ENCODE peak calls at places on chromosomes 2 and 18, in eight cellular contexts. X, H, F, D, O, V, N and S are unnamed samples.

GRCh38 chr2:173828189-173829157 is 136.7 kb downstream of the SP3 start:
- DNase-seq in N (no peak), O (peak; percentile 7), H (no peak), F (no peak), V (no peak), X (no peak), D (peak; percentile 39), S (no peak)

GRCh38 chr2:211875488-211875887 is 663.1 kb downstream of the ERBB4 start:
- DNase-seq in O (no peak), F (no peak), X (no peak), N (no peak), H (no peak), V (no peak), D (no peak), S (peak; percentile 29)

GRCh38 chr18:45954070-45954712 is 12.9 kb downstream of the EPG5 start:
- DNase-seq in O (peak; percentile 96), H (no peak), X (no peak), D (no peak), N (no peak), F (no peak), V (no peak), S (peak; percentile 82)

GRCh38 chr18:48997985-48998831 is 47.4 kb upstream of the SMAD7 start:
- DNase-seq in V (no peak), O (peak; percentile 99), X (peak; percentile 86), H (no peak), F (peak; percentile 97), N (no peak), D (no peak), S (peak; percentile 98)

GRCh38 chr2:157184161-157184910 is 73.2 kb upstream of the GALNT5 start:
- DNase-seq in V (no peak), O (peak; percentile 46), N (no peak), X (no peak), D (no peak), F (no peak), H (no peak), S (no peak)

GRCh38 chr18:21602302-21602592 is 1.7 kb upstream of the ESCO1 start:
- DNase-seq in O (no peak), F (no peak), N (no peak), V (no peak), X (no peak), D (no peak), H (no peak), S (no peak)

GRCh38 chr2:41206004-41206403 is 754.1 kb upstream of the SLC8A1 start:
- DNase-seq in X (no peak), O (no peak), N (no peak), F (no peak), V (no peak), H (no peak), D (no peak), S (no peak)

GRCh38 chr18:34643982-34644381 is 66.1 kb upstream of the DTNA start:
- DNase-seq in O (peak; percentile 13), H (no peak), V (no peak), N (no peak), F (no peak), D (no peak), X (no peak), S (peak; percentile 46)

GRCh38 chr2:41870948-41871522 is 176.8 kb upstream of the PKDCC start:
- DNase-seq in D (no peak), X (peak; percentile 44), V (peak; percentile 37), N (no peak), H (no peak), F (no peak), O (peak; percentile 34), S (peak; percentile 46)

GRCh38 chr18:61474918-61475317 is 141.7 kb downstream of the CDH20 start:
- DNase-seq in V (no peak), D (no peak), X (no peak), F (no peak), O (no peak), N (no peak), H (no peak), S (no peak)

GRCh38 chr18:74412106-74412880 is 44.8 kb downstream of the DIPK1C start:
- DNase-seq in H (no peak), N (no peak), D (no peak), X (no peak), F (no peak), V (no peak), O (no peak), S (no peak)

GRCh38 chr2:230687498-230687897 is 25.1 kb upstream of the CAB39 start:
- DNase-seq in N (no peak), O (peak; percentile 75), V (no peak), F (no peak), D (no peak), H (no peak), X (no peak), S (peak; percentile 66)

GRCh38 chr2:168190590-168191336 is 56.6 kb downstream of the STK39 start:
- DNase-seq in F (no peak), H (no peak), V (no peak), N (no peak), X (no peak), D (no peak), O (no peak), S (no peak)

GRCh38 chr2:120465701-120465988 is 119.7 kb downstream of the INHBB start:
- DNase-seq in O (no peak), X (no peak), F (no peak), H (no peak), V (no peak), D (no peak), N (no peak), S (no peak)

GRCh38 chr2:133240505-133241230 is 327.6 kb downstream of the NCKAP5 start:
- DNase-seq in V (no peak), N (no peak), H (no peak), X (no peak), O (peak; percentile 34), F (no peak), D (no peak), S (peak; percentile 33)

GRCh38 chr2:177666408-177666807 is 273.8 kb downstream of the AGPS start:
- DNase-seq in X (no peak), D (no peak), V (no peak), O (peak; percentile 2), N (no peak), H (no peak), F (no peak), S (peak; percentile 58)

GRCh38 chr2:197011777-197012641 is 85.5 kb upstream of the PGAP1 start:
- DNase-seq in O (peak; percentile 67), H (peak; percentile 51), F (no peak), V (peak; percentile 31), N (no peak), D (no peak), X (no peak), S (peak; percentile 65)

GRCh38 chr2:62227386-62228075 is 31.6 kb downstream of the B3GNT2 start:
- DNase-seq in D (no peak), F (no peak), O (no peak), H (no peak), V (no peak), X (no peak), N (no peak), S (no peak)

GRCh38 chr18:36947820-36948348 is 119.0 kb downstream of the KIAA1328 start:
- DNase-seq in O (no peak), H (no peak), D (no peak), N (no peak), X (no peak), V (no peak), F (no peak), S (no peak)

GRCh38 chr18:36950960-36951359 is 122.0 kb downstream of the KIAA1328 start:
- DNase-seq in N (no peak), H (no peak), F (no peak), V (no peak), D (no peak), X (no peak), O (no peak), S (no peak)

GRCh38 chr18:36953047-36953446 is 124.1 kb downstream of the KIAA1328 start:
- DNase-seq in H (no peak), D (no peak), N (no peak), F (no peak), O (no peak), V (no peak), X (no peak), S (no peak)

GRCh38 chr18:36950282-36950681 is 121.4 kb downstream of the KIAA1328 start:
- DNase-seq in X (no peak), D (no peak), V (no peak), F (no peak), N (no peak), H (no peak), O (no peak), S (no peak)
- H3K27ac ChIP-seq in X (no peak overlapping the region), D (no peak overlapping the region), V (no peak overlapping the region), F (no peak overlapping the region), N (no peak overlapping the region), H (no peak overlapping the region), O (no peak overlapping the region), S (no peak overlapping the region)

DNA sequence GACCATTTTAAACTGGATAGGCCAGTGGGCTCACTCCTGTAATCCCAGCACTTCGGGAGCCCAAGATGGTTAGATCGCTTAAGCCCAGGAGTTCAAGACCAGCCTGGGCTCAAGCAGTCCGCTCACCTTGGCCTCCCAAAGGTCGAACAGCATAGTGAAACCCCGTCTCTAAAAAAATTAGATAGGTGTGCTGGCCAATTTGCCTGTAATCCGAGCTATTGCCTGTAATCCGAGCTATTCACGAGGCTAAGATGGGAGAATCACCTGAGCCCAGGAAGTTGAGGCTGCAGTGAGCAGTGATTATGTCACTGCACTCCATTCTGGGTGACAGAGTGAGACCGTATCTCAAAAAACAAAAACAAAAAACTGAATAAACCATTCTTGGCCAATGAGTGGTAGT is 52.6 kb upstream of the EMILIN2 start:
- DNase-seq in N (no peak), H (no peak), F (no peak), X (no peak), V (no peak), O (no peak), D (no peak), S (no peak)
- H3K36me3 ChIP-seq in N (no peaks in the 10 kb centered on the region), H (peaks cover 22% of the 10 kb centered on the region), F (peaks cover 50% of the 10 kb centered on the region), X (peaks cover 48% of the 10 kb centered on the region), V (peaks cover 33% of the 10 kb centered on the region), O (peaks cover 20% of the 10 kb centered on the region), D (no peaks in the 10 kb centered on the region), S (peaks cover 68% of the 10 kb centered on the region)

GRCh38 chr2:160140001-160140400 is 60.1 kb downstream of the ITGB6 start:
- DNase-seq in D (no peak), F (no peak), V (no peak), H (no peak), N (no peak), X (no peak), O (peak; percentile 50), S (no peak)
- H3K27ac ChIP-seq in D (no peak overlapping the region), F (no peak overlapping the region), V (no peak overlapping the region), H (no peak overlapping the region), N (no peak overlapping the region), X (peak overlapping the region; percentile 34), O (no peak overlapping the region), S (peak overlapping the region; percentile 59)

DNA sequence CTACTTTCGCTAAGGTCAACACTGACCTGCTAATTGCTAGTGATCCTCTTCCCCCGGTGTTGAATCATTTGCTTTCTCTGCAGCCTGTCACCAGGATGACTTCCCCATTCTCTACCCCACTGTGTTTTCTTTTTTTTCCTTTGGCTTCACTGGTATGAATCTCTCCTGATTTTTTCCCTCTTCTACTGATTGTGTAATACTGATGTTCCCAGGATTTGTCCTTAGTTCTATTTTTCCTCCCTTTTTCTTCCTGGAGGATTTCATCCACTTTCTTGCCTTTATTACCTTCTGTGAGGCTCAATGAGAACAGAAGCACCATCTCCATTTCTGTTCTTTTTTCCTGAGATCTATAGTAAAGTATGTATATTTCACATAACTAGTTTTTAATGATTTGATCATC is 14.1 kb upstream of the MSH2 start:
- DNase-seq in N (no peak), H (no peak), F (no peak), O (no peak), V (no peak), D (no peak), X (no peak), S (peak; percentile 7)
- H3K36me3 ChIP-seq in N (no peaks in the 10 kb centered on the region), H (no peaks in the 10 kb centered on the region), F (no peaks in the 10 kb centered on the region), O (no peaks in the 10 kb centered on the region), V (no peaks in the 10 kb centered on the region), D (no peaks in the 10 kb centered on the region), X (no peaks in the 10 kb centered on the region), S (no peaks in the 10 kb centered on the region)